ENCODE peak calls at places on chromosomes 7 and 10, in ten cellular contexts. F, R, C, V, D, J, Y, Z, E and I are unnamed samples.

GRCh38 chr10:3477683-3478082 is 305.1 kb upstream of the PITRM1 start:
- DNase-seq in F (no peak), R (no peak), C (no peak), V (no peak), D (no peak), J (no peak), Y (no peak), Z (no peak), E (no peak), I (no peak)

GRCh38 chr7:34042406-34042805 is 137.1 kb downstream of the BMPER start:
- DNase-seq in F (no peak), R (no peak), C (no peak), V (no peak), D (no peak), J (no peak), Y (no peak), Z (no peak), E (no peak), I (no peak)

GRCh38 chr7:73830872-73831655 is at the start of gene CLDN4:
- DNase-seq in F (no peak), R (peak; percentile 94), C (peak; percentile 89), V (peak; percentile 99), D (peak; percentile 93), J (peak; percentile 98), Y (no peak), Z (peak; percentile 92), E (peak; percentile 98), I (no peak)

GRCh38 chr10:5259132-5259951 is 62.7 kb downstream of the AKR1C4 start:
- DNase-seq in F (no peak), R (no peak), C (no peak), V (no peak), D (no peak), J (no peak), Y (no peak), Z (no peak), E (no peak), I (no peak)

GRCh38 chr7:92639213-92639896 is 49.2 kb upstream of the FAM133B start:
- DNase-seq in F (no peak), R (no peak), C (no peak), V (no peak), D (no peak), J (no peak), Y (no peak), Z (no peak), E (no peak), I (no peak)

GRCh38 chr7:64883113-64883905 is 19.8 kb upstream of the ZNF273 start:
- DNase-seq in F (no peak), R (no peak), C (no peak), V (no peak), D (no peak), J (no peak), Y (peak; percentile 79), Z (no peak), E (no peak), I (no peak)

GRCh38 chr10:128932071-128932820 is 534.8 kb upstream of the MGMT start:
- DNase-seq in F (no peak), R (no peak), C (no peak), V (no peak), D (no peak), J (no peak), Y (no peak), Z (no peak), E (no peak), I (no peak)

GRCh38 chr10:13891542-13892431 is 305.0 kb downstream of the PRPF18 start:
- DNase-seq in F (no peak), R (no peak), C (peak; percentile 63), V (peak; percentile 18), D (no peak), J (no peak), Y (no peak), Z (peak; percentile 48), E (no peak), I (peak; percentile 35)

DNA sequence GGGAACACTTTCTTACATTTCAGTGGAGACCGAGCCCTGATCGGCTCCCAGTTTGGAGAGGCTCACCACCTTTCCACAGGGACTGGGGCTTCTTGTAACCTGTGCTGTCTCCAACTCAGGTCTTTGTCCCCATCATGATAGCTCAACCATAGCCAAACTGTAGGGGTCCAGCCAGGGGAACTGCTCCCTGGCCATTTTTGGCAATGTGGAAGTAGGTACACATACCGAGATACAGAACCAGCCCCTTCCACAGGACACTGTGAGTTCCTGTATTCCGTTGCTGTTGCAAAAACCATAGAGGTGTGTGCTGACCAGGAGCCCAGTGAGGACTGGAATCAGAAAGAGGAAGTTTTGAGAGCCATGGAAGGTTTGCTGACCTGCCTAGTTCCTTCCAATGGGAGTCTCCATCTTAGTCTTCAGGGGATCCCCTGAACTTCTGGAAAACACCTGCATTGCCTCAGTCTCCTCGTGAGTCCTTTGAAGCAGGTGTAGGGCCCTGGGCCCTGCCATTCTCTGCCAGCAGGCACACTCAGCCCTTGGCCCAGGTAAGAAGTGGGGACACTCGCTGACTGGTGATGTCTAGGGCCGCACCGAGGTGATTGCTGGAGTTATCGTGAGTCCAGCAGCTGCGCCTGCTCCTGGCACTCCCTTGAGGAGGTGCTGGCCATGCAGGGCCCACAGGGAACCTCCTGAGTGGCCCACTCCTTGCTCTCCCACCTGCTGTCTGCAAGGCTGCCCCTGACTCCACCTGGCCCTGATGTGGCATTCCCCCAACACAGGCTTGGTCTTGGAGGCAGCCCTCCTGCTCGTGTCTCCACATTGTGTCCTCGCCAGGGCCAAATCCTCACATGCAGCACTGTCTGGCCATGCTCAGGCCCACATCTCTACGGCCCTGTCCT is 11.2 kb downstream of the WDFY4 start:
- DNase-seq in F (no peak), R (no peak), C (no peak), V (no peak), D (no peak), J (no peak), Y (no peak), Z (no peak), E (no peak), I (no peak)
- H3K36me3 ChIP-seq in F (peaks cover 94% of the 10 kb centered on the region), R (no peaks in the 10 kb centered on the region), C (no peaks in the 10 kb centered on the region), V (no peaks in the 10 kb centered on the region), D (no peaks in the 10 kb centered on the region), J (no peaks in the 10 kb centered on the region), Y (no peaks in the 10 kb centered on the region), Z (no peaks in the 10 kb centered on the region), E (no peaks in the 10 kb centered on the region), I (no peaks in the 10 kb centered on the region)

GRCh38 chr7:80900583-80901576 is 18.0 kb downstream of the SEMA3C start:
- DNase-seq in F (no peak), R (no peak), C (no peak), V (no peak), D (no peak), J (no peak), Y (no peak), Z (no peak), E (no peak), I (no peak)

GRCh38 chr7:80902716-80903308 is 16.0 kb downstream of the SEMA3C start:
- DNase-seq in F (no peak), R (no peak), C (no peak), V (no peak), D (no peak), J (no peak), Y (no peak), Z (no peak), E (no peak), I (no peak)

GRCh38 chr7:80895056-80895455 is 23.8 kb downstream of the SEMA3C start:
- DNase-seq in F (no peak), R (no peak), C (no peak), V (no peak), D (no peak), J (no peak), Y (no peak), Z (no peak), E (no peak), I (no peak)

GRCh38 chr7:80902035-80902434 is 16.8 kb downstream of the SEMA3C start:
- DNase-seq in F (no peak), R (no peak), C (no peak), V (no peak), D (no peak), J (no peak), Y (no peak), Z (no peak), E (no peak), I (no peak)

DNA sequence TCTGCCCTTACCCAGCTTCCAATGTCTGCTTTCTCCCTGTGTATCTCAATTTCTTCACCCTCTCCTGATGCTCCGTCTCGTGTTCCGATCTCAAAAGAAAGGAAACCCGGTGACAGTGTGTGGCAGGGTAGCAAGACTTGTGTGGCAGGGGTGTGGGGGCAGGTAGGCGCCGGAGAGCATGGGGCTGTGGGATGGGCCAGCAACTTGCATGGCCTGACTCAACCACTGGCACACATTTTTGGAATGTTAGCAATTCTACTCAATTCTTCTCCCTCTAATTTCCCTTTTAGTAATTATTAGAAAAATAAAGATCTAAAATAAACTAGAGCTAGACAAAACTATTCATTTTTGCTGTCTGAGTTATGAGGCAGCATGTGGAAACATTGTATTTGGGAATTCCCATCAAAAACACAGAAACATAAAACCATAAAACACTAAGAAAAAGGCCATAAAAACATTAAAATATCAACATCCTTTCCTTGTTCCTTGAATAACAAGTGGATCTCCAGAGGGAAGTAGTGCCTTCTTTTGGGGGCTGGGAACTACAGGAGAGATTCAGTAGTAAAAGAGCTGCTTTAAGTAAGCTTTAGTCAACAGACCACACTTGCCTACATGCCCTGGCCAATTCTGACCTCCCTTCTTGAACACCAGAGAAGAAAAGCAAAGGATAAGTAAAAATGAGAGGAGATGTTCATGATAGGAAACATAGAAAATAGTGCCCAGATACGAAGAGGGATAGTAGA is 21.8 kb downstream of the SEMA3C start:
- DNase-seq in F (no peak), R (peak; percentile 31), C (no peak), V (no peak), D (no peak), J (no peak), Y (no peak), Z (no peak), E (no peak), I (no peak)
- H3K4me3 ChIP-seq in F (no peak overlapping the region), R (no peak overlapping the region), C (no peak overlapping the region), V (no peak overlapping the region), D (no peak overlapping the region), J (no peak overlapping the region), Y (no peak overlapping the region), Z (no peak overlapping the region), E (no peak overlapping the region), I (no peak overlapping the region)

GRCh38 chr10:124993345-124993708 is 51.4 kb downstream of the ZRANB1 start:
- DNase-seq in F (no peak), R (no peak), C (no peak), V (no peak), D (no peak), J (no peak), Y (no peak), Z (no peak), E (no peak), I (no peak)

GRCh38 chr10:124992462-124993344 is 50.8 kb downstream of the ZRANB1 start:
- DNase-seq in F (peak; percentile 65), R (peak; percentile 54), C (peak; percentile 51), V (peak; percentile 26), D (peak; percentile 43), J (peak; percentile 78), Y (no peak), Z (peak; percentile 70), E (no peak), I (peak; percentile 45)

GRCh38 chr10:124991872-124992271 is 49.9 kb downstream of the ZRANB1 start:
- DNase-seq in F (no peak), R (no peak), C (no peak), V (no peak), D (no peak), J (no peak), Y (no peak), Z (no peak), E (no peak), I (no peak)

GRCh38 chr10:124989526-124989925 is 47.6 kb downstream of the ZRANB1 start:
- DNase-seq in F (no peak), R (no peak), C (no peak), V (no peak), D (no peak), J (no peak), Y (no peak), Z (no peak), E (no peak), I (no peak)

GRCh38 chr10:124990671-124991625 is 49.0 kb downstream of the ZRANB1 start:
- DNase-seq in F (no peak), R (no peak), C (no peak), V (no peak), D (no peak), J (no peak), Y (no peak), Z (no peak), E (no peak), I (no peak)
- H3K36me3 ChIP-seq in F (peaks cover 23% of the 10 kb centered on the region), R (peaks cover 5% of the 10 kb centered on the region), C (peaks cover 98% of the 10 kb centered on the region), V (no peaks in the 10 kb centered on the region), D (peaks cover 61% of the 10 kb centered on the region), J (peaks cover 34% of the 10 kb centered on the region), Y (peaks cover 36% of the 10 kb centered on the region), Z (no peaks in the 10 kb centered on the region), E (no peaks in the 10 kb centered on the region), I (peaks cover 83% of the 10 kb centered on the region)

GRCh38 chr10:49571419-49571818 is 32.5 kb upstream of the ERCC6 start:
- DNase-seq in F (no peak), R (no peak), C (no peak), V (no peak), D (no peak), J (no peak), Y (no peak), Z (peak; percentile 26), E (no peak), I (no peak)

GRCh38 chr10:49575489-49576072 is 34.5 kb upstream of the SLC18A3 start:
- DNase-seq in F (no peak), R (no peak), C (no peak), V (no peak), D (no peak), J (no peak), Y (peak; percentile 79), Z (no peak), E (no peak), I (no peak)

GRCh38 chr10:49569031-49569765 is 30.3 kb upstream of the ERCC6 start:
- DNase-seq in F (no peak), R (no peak), C (no peak), V (peak; percentile 76), D (no peak), J (no peak), Y (no peak), Z (no peak), E (no peak), I (no peak)

GRCh38 chr10:49568235-49568634 is 29.3 kb upstream of the ERCC6 start:
- DNase-seq in F (no peak), R (no peak), C (no peak), V (no peak), D (no peak), J (no peak), Y (no peak), Z (no peak), E (no peak), I (no peak)

DNA sequence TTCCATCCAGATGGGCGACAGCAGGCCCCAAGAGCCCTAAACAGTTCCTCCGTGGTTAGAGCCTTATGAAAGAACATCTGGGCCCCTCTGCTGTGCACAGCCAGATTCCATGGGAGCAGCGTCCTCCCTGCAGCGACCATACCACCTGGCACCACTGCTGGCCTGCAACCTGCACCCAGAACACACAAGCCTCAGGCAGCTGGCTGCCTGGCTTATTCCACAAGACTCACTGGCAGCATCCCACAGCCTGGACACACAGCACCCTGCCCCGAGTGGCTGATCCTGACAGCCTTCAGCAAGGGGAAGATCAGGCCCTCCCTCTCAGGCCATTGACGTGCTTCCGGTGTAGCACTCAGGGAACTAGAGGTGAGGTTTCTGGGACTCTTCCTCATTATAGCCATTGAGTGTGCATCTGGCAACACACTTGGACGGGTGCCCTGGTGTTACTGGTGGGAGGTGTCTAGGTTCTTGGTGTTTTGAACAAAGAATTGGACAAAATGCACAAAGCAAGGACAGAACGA is 33.7 kb upstream of the ERCC6 start:
- DNase-seq in F (no peak), R (no peak), C (no peak), V (no peak), D (no peak), J (no peak), Y (peak; percentile 87), Z (no peak), E (no peak), I (no peak)
- H3K4me3 ChIP-seq in F (no peak overlapping the region), R (no peak overlapping the region), C (no peak overlapping the region), V (no peak overlapping the region), D (no peak overlapping the region), J (no peak overlapping the region), Y (no peak overlapping the region), Z (no peak overlapping the region), E (no peak overlapping the region), I (no peak overlapping the region)